ENCODE peak calls at places on chromosomes 11 and 22, in seven cellular contexts. One of them, this sample, is unnamed.

GRCh38 chr11:44578279-44578678 is 12.8 kb downstream of the CD82 start:
- DNase-seq in progenitor cell of endocrine pancreas: no peak
- DNase-seq in HFF-Myc: no peak
- DNase-seq in cardiac muscle cell: no peak
- DNase-seq in right atrium auricular region: no peak
- DNase-seq in endothelial cell of umbilical vein: no peak
- DNase-seq in RWPE1: no peak
- DNase-seq in this sample: no peak

GRCh38 chr11:13207665-13208594 is 69.7 kb upstream of the BMAL1 start:
- DNase-seq in RWPE1: peak
- DNase-seq in endothelial cell of umbilical vein: peak
- DNase-seq in right atrium auricular region: peak
- DNase-seq in progenitor cell of endocrine pancreas: no peak
- DNase-seq in cardiac muscle cell: peak
- DNase-seq in HFF-Myc: no peak
- DNase-seq in this sample: no peak

GRCh38 chr11:111006207-111006606 is 239.3 kb upstream of the POU2AF2 start:
- DNase-seq in progenitor cell of endocrine pancreas: no peak
- DNase-seq in right atrium auricular region: no peak
- DNase-seq in RWPE1: no peak
- DNase-seq in endothelial cell of umbilical vein: no peak
- DNase-seq in cardiac muscle cell: no peak
- DNase-seq in HFF-Myc: no peak
- DNase-seq in this sample: no peak

GRCh38 chr11:9118277-9118676 is 26.9 kb upstream of the SCUBE2 start:
- DNase-seq in HFF-Myc: no peak
- DNase-seq in right atrium auricular region: no peak
- DNase-seq in endothelial cell of umbilical vein: no peak
- DNase-seq in cardiac muscle cell: no peak
- DNase-seq in progenitor cell of endocrine pancreas: no peak
- DNase-seq in RWPE1: no peak
- DNase-seq in this sample: no peak

GRCh38 chr22:49618689-49618953 is 209.1 kb downstream of the BRD1 start:
- DNase-seq in endothelial cell of umbilical vein: no peak
- DNase-seq in cardiac muscle cell: no peak
- DNase-seq in progenitor cell of endocrine pancreas: no peak
- DNase-seq in HFF-Myc: no peak
- DNase-seq in RWPE1: no peak
- DNase-seq in right atrium auricular region: no peak
- DNase-seq in this sample: no peak

GRCh38 chr11:124745835-124746620 is 6.0 kb downstream of the VSIG2 start:
- DNase-seq in HFF-Myc: no peak
- DNase-seq in progenitor cell of endocrine pancreas: no peak
- DNase-seq in cardiac muscle cell: no peak
- DNase-seq in RWPE1: peak
- DNase-seq in right atrium auricular region: no peak
- DNase-seq in endothelial cell of umbilical vein: no peak
- DNase-seq in this sample: no peak

GRCh38 chr11:108496643-108497256 is 1.4 kb downstream of the POGLUT3 start:
- DNase-seq in RWPE1: no peak
- DNase-seq in endothelial cell of umbilical vein: no peak
- DNase-seq in cardiac muscle cell: no peak
- DNase-seq in right atrium auricular region: no peak
- DNase-seq in HFF-Myc: no peak
- DNase-seq in progenitor cell of endocrine pancreas: no peak
- DNase-seq in this sample: no peak

GRCh38 chr22:29882716-29883044 is 294 bp upstream of the MTMR3 start:
- DNase-seq in endothelial cell of umbilical vein: no peak
- DNase-seq in RWPE1: peak
- DNase-seq in progenitor cell of endocrine pancreas: no peak
- DNase-seq in HFF-Myc: no peak
- DNase-seq in cardiac muscle cell: no peak
- DNase-seq in right atrium auricular region: no peak
- DNase-seq in this sample: no peak

GRCh38 chr11:93740031-93740801 is 1.1 kb downstream of the TAF1D start:
- DNase-seq in RWPE1: no peak
- DNase-seq in progenitor cell of endocrine pancreas: no peak
- DNase-seq in endothelial cell of umbilical vein: peak
- DNase-seq in right atrium auricular region: no peak
- DNase-seq in HFF-Myc: no peak
- DNase-seq in cardiac muscle cell: peak
- DNase-seq in this sample: no peak

GRCh38 chr11:7905549-7905948 is 25.5 kb downstream of the OR10A6 start:
- DNase-seq in progenitor cell of endocrine pancreas: no peak
- DNase-seq in cardiac muscle cell: no peak
- DNase-seq in endothelial cell of umbilical vein: no peak
- DNase-seq in HFF-Myc: no peak
- DNase-seq in right atrium auricular region: no peak
- DNase-seq in RWPE1: no peak
- DNase-seq in this sample: no peak

GRCh38 chr11:61587541-61587941 is 6.7 kb upstream of the SYT7 start:
- DNase-seq in progenitor cell of endocrine pancreas: peak
- DNase-seq in right atrium auricular region: no peak
- DNase-seq in RWPE1: peak
- DNase-seq in HFF-Myc: no peak
- DNase-seq in cardiac muscle cell: peak
- DNase-seq in endothelial cell of umbilical vein: no peak
- DNase-seq in this sample: no peak

GRCh38 chr11:19861171-19861570 is 148.5 kb downstream of the NAV2 start:
- DNase-seq in HFF-Myc: no peak
- DNase-seq in right atrium auricular region: no peak
- DNase-seq in endothelial cell of umbilical vein: peak
- DNase-seq in progenitor cell of endocrine pancreas: no peak
- DNase-seq in cardiac muscle cell: no peak
- DNase-seq in RWPE1: no peak
- DNase-seq in this sample: no peak

GRCh38 chr11:2215230-2215560 is 43.6 kb upstream of the TH start:
- DNase-seq in endothelial cell of umbilical vein: no peak
- DNase-seq in HFF-Myc: no peak
- DNase-seq in right atrium auricular region: no peak
- DNase-seq in progenitor cell of endocrine pancreas: no peak
- DNase-seq in cardiac muscle cell: no peak
- DNase-seq in RWPE1: no peak
- DNase-seq in this sample: no peak

GRCh38 chr22:45441158-45441557 is 27.7 kb downstream of the RIBC2 start:
- DNase-seq in endothelial cell of umbilical vein: peak
- DNase-seq in RWPE1: peak
- DNase-seq in progenitor cell of endocrine pancreas: peak
- DNase-seq in cardiac muscle cell: peak
- DNase-seq in HFF-Myc: peak
- DNase-seq in right atrium auricular region: peak
- DNase-seq in this sample: no peak

GRCh38 chr11:11843233-11843632 is 1.5 kb downstream of the USP47 start:
- DNase-seq in endothelial cell of umbilical vein: peak
- DNase-seq in cardiac muscle cell: peak
- DNase-seq in right atrium auricular region: no peak
- DNase-seq in RWPE1: peak
- DNase-seq in HFF-Myc: no peak
- DNase-seq in progenitor cell of endocrine pancreas: no peak
- DNase-seq in this sample: no peak

GRCh38 chr22:37545703-37546435 is 14.4 kb upstream of the CDC42EP1 start:
- DNase-seq in endothelial cell of umbilical vein: peak
- DNase-seq in cardiac muscle cell: peak
- DNase-seq in RWPE1: peak
- DNase-seq in HFF-Myc: peak
- DNase-seq in right atrium auricular region: peak
- DNase-seq in progenitor cell of endocrine pancreas: peak
- DNase-seq in this sample: peak

GRCh38 chr11:70517996-70518907 is 119.9 kb downstream of the CTTN start:
- DNase-seq in progenitor cell of endocrine pancreas: no peak
- DNase-seq in cardiac muscle cell: no peak
- DNase-seq in HFF-Myc: peak
- DNase-seq in endothelial cell of umbilical vein: no peak
- DNase-seq in right atrium auricular region: no peak
- DNase-seq in RWPE1: peak
- DNase-seq in this sample: no peak

GRCh38 chr22:36238348-36239149 is 778 bp downstream of the APOL2 start:
- DNase-seq in RWPE1: no peak
- DNase-seq in progenitor cell of endocrine pancreas: no peak
- DNase-seq in cardiac muscle cell: peak
- DNase-seq in endothelial cell of umbilical vein: peak
- DNase-seq in right atrium auricular region: no peak
- DNase-seq in HFF-Myc: no peak
- DNase-seq in this sample: no peak

GRCh38 chr11:12086271-12087074 is 23.9 kb upstream of the MICAL2 start:
- DNase-seq in right atrium auricular region: peak
- DNase-seq in cardiac muscle cell: no peak
- DNase-seq in progenitor cell of endocrine pancreas: no peak
- DNase-seq in RWPE1: peak
- DNase-seq in HFF-Myc: peak
- DNase-seq in endothelial cell of umbilical vein: peak
- DNase-seq in this sample: no peak

GRCh38 chr11:100939581-100939980 is 190.0 kb downstream of the PGR start:
- DNase-seq in progenitor cell of endocrine pancreas: no peak
- DNase-seq in right atrium auricular region: no peak
- DNase-seq in endothelial cell of umbilical vein: no peak
- DNase-seq in HFF-Myc: no peak
- DNase-seq in RWPE1: no peak
- DNase-seq in cardiac muscle cell: no peak
- DNase-seq in this sample: no peak

GRCh38 chr11:18471995-18472394 is 16.3 kb downstream of the LDHAL6A start:
- DNase-seq in endothelial cell of umbilical vein: no peak
- DNase-seq in progenitor cell of endocrine pancreas: no peak
- DNase-seq in HFF-Myc: no peak
- DNase-seq in cardiac muscle cell: no peak
- DNase-seq in RWPE1: no peak
- DNase-seq in right atrium auricular region: no peak
- DNase-seq in this sample: no peak

GRCh38 chr11:91947215-91947614 is 277.4 kb upstream of the FAT3 start:
- DNase-seq in endothelial cell of umbilical vein: peak
- DNase-seq in progenitor cell of endocrine pancreas: no peak
- DNase-seq in right atrium auricular region: no peak
- DNase-seq in HFF-Myc: no peak
- DNase-seq in RWPE1: peak
- DNase-seq in cardiac muscle cell: no peak
- DNase-seq in this sample: no peak

GRCh38 chr11:5291207-5291838 is 10.4 kb downstream of the OR51B4 start:
- DNase-seq in cardiac muscle cell: peak
- DNase-seq in RWPE1: peak
- DNase-seq in progenitor cell of endocrine pancreas: no peak
- DNase-seq in right atrium auricular region: no peak
- DNase-seq in HFF-Myc: peak
- DNase-seq in endothelial cell of umbilical vein: peak
- DNase-seq in this sample: no peak

GRCh38 chr11:34978236-34979191 is 62.1 kb downstream of the PDHX start:
- DNase-seq in right atrium auricular region: no peak
- DNase-seq in progenitor cell of endocrine pancreas: no peak
- DNase-seq in RWPE1: no peak
- DNase-seq in endothelial cell of umbilical vein: no peak
- DNase-seq in cardiac muscle cell: peak
- DNase-seq in HFF-Myc: no peak
- DNase-seq in this sample: no peak

GRCh38 chr22:23678133-23678532 is 12.7 kb upstream of the RGL4 start:
- DNase-seq in progenitor cell of endocrine pancreas: no peak
- DNase-seq in right atrium auricular region: no peak
- DNase-seq in HFF-Myc: no peak
- DNase-seq in endothelial cell of umbilical vein: no peak
- DNase-seq in cardiac muscle cell: no peak
- DNase-seq in RWPE1: no peak
- DNase-seq in this sample: no peak
- TF ChIP-seq CTCF in progenitor cell of endocrine pancreas: no peak
- TF ChIP-seq CTCF in right atrium auricular region: no peak
- TF ChIP-seq CTCF in HFF-Myc: no peak
- TF ChIP-seq CTCF in endothelial cell of umbilical vein: no peak
- TF ChIP-seq CTCF in cardiac muscle cell: no peak
- TF ChIP-seq CTCF in RWPE1: no peak
- TF ChIP-seq CTCF in this sample: no peak

GRCh38 chr22:31952094-31952401 is 7.7 kb downstream of the YWHAH start:
- DNase-seq in HFF-Myc: no peak
- DNase-seq in endothelial cell of umbilical vein: peak
- DNase-seq in cardiac muscle cell: no peak
- DNase-seq in right atrium auricular region: no peak
- DNase-seq in progenitor cell of endocrine pancreas: no peak
- DNase-seq in RWPE1: no peak
- DNase-seq in this sample: no peak
- TF ChIP-seq CTCF in HFF-Myc: no peak
- TF ChIP-seq CTCF in endothelial cell of umbilical vein: no peak
- TF ChIP-seq CTCF in cardiac muscle cell: peak
- TF ChIP-seq CTCF in right atrium auricular region: no peak
- TF ChIP-seq CTCF in progenitor cell of endocrine pancreas: no peak
- TF ChIP-seq CTCF in RWPE1: no peak
- TF ChIP-seq CTCF in this sample: no peak

GRCh38 chr11:66860449-66860831 is 3.6 kb downstream of the LRFN4 start:
- DNase-seq in cardiac muscle cell: no peak
- DNase-seq in HFF-Myc: no peak
- DNase-seq in right atrium auricular region: no peak
- DNase-seq in endothelial cell of umbilical vein: no peak
- DNase-seq in progenitor cell of endocrine pancreas: no peak
- DNase-seq in RWPE1: no peak
- DNase-seq in this sample: no peak
- TF ChIP-seq CTCF in cardiac muscle cell: no peak
- TF ChIP-seq CTCF in HFF-Myc: no peak
- TF ChIP-seq CTCF in right atrium auricular region: no peak
- TF ChIP-seq CTCF in endothelial cell of umbilical vein: no peak
- TF ChIP-seq CTCF in progenitor cell of endocrine pancreas: no peak
- TF ChIP-seq CTCF in RWPE1: no peak
- TF ChIP-seq CTCF in this sample: no peak

DNA sequence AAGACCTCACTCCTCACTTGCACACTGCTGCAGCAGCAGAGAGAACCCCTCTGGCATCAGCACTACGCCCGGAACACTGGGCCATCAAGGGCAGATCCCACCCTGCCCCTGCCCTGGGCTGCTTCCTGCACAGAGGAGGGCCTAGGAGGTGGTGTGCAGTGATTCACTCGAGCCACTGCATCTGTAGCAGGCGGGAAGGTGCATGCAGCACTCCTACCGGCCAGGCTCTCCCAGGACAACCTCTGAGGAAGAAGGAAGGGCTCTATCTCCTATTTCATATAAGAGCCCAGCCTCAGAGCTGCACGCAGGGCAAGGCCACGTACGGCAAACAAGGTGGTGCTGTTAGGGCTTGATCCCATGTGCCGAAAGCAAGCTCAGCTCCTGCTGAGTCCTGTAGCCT is 14.2 kb downstream of the RANGAP1 start:
- DNase-seq in progenitor cell of endocrine pancreas: no peak
- DNase-seq in endothelial cell of umbilical vein: no peak
- DNase-seq in HFF-Myc: no peak
- DNase-seq in RWPE1: no peak
- DNase-seq in cardiac muscle cell: no peak
- DNase-seq in right atrium auricular region: no peak
- DNase-seq in this sample: no peak
- TF ChIP-seq CTCF in progenitor cell of endocrine pancreas: no peak
- TF ChIP-seq CTCF in endothelial cell of umbilical vein: no peak
- TF ChIP-seq CTCF in HFF-Myc: no peak
- TF ChIP-seq CTCF in RWPE1: no peak
- TF ChIP-seq CTCF in cardiac muscle cell: no peak
- TF ChIP-seq CTCF in right atrium auricular region: no peak
- TF ChIP-seq CTCF in this sample: no peak

This sample was measured in omental fat pad.